ENCODE peak calls at places on chromosomes 11 and 22, in seven cellular contexts. N is neuronal stem cell; V is activated CD4-positive, alpha-beta T cell treated with anti-CD3 and anti-CD28 coated beads, Interleukin-2, amount 50 U/mL, for 24 hours; J is DMS153; B is body of pancreas; F is T follicular helper cell; S is Panc1. A is an unnamed sample.

GRCh38 chr22:44409691-44410316 is 88.2 kb downstream of the RTL6 start:
- DNase-seq in N (no peak), V (no peak), J (no peak), B (no peak), F (no peak), S (no peak), A (no peak)

GRCh38 chr11:17730608-17731462 is 3.7 kb upstream of the KCNC1 start:
- DNase-seq in N (peak; percentile 76), V (peak; percentile 38), J (peak; percentile 90), B (peak; percentile 92), F (peak; percentile 25), S (peak; percentile 57), A (peak; percentile 70)

GRCh38 chr11:2930705-2931415 is 1.6 kb upstream of the PHLDA2 start:
- DNase-seq in N (peak; percentile 24), V (no peak), J (peak; percentile 58), B (peak; percentile 88), F (no peak), S (peak; percentile 82), A (peak; percentile 44)

GRCh38 chr11:62169448-62169847 is 20.6 kb upstream of the SCGB1D1 start:
- DNase-seq in N (no peak), V (no peak), J (no peak), B (no peak), F (no peak), S (no peak), A (no peak)

GRCh38 chr11:126578021-126578420 is 222.5 kb downstream of the ST3GAL4 start:
- DNase-seq in N (no peak), V (no peak), J (no peak), B (no peak), F (no peak), S (no peak), A (no peak)

GRCh38 chr11:118170231-118170630 is 6.2 kb downstream of the SCN2B start:
- DNase-seq in N (no peak), V (no peak), J (no peak), B (no peak), F (no peak), S (no peak), A (no peak)

GRCh38 chr11:44140805-44141204 is 45.3 kb downstream of the EXT2 start:
- DNase-seq in N (no peak), V (no peak), J (no peak), B (no peak), F (no peak), S (no peak), A (no peak)

GRCh38 chr11:20000393-20001134 is 159.7 kb downstream of the DBX1 start:
- DNase-seq in N (peak; percentile 87), V (no peak), J (peak; percentile 97), B (no peak), F (no peak), S (no peak), A (no peak)

GRCh38 chr11:19374189-19374588 is 133.4 kb upstream of the E2F8 start:
- DNase-seq in N (no peak), V (no peak), J (no peak), B (no peak), F (no peak), S (no peak), A (no peak)

GRCh38 chr11:35083181-35084061 is 55.5 kb upstream of the CD44 start:
- DNase-seq in N (no peak), V (peak; percentile 66), J (no peak), B (peak; percentile 38), F (peak; percentile 68), S (peak; percentile 47), A (peak; percentile 74)

GRCh38 chr11:17914957-17915356 is 97.9 kb downstream of the SERGEF start:
- DNase-seq in N (no peak), V (no peak), J (no peak), B (no peak), F (no peak), S (no peak), A (no peak)

GRCh38 chr22:28188480-28188879 is 269.4 kb upstream of the PITPNB start:
- DNase-seq in N (peak; percentile 24), V (no peak), J (no peak), B (no peak), F (no peak), S (no peak), A (no peak)

GRCh38 chr11:75632450-75632849 is 36.4 kb downstream of the MAP6 start:
- DNase-seq in N (no peak), V (no peak), J (no peak), B (no peak), F (no peak), S (no peak), A (no peak)

GRCh38 chr22:39967996-39968968 is 8.1 kb downstream of the TMA7B start:
- DNase-seq in N (peak; percentile 41), V (no peak), J (no peak), B (peak; percentile 38), F (no peak), S (no peak), A (no peak)

GRCh38 chr11:3156661-3157311 is 8.3 kb downstream of the OSBPL5 start:
- DNase-seq in N (no peak), V (no peak), J (no peak), B (no peak), F (no peak), S (no peak), A (no peak)

GRCh38 chr11:115709297-115709696 is 205.1 kb upstream of the CADM1 start:
- DNase-seq in N (no peak), V (no peak), J (no peak), B (no peak), F (no peak), S (no peak), A (no peak)

GRCh38 chr11:19419021-19419750 is 178.4 kb upstream of the E2F8 start:
- DNase-seq in N (no peak), V (no peak), J (no peak), B (no peak), F (no peak), S (no peak), A (no peak)

GRCh38 chr11:2685051-2685450 is 14.7 kb downstream of the KCNQ1OT1 start:
- DNase-seq in N (no peak), V (no peak), J (no peak), B (no peak), F (no peak), S (no peak), A (no peak)

GRCh38 chr22:29831958-29832357 is 6.1 kb downstream of the ASCC2 start:
- DNase-seq in N (no peak), V (no peak), J (no peak), B (no peak), F (no peak), S (no peak), A (no peak)

GRCh38 chr22:46576556-46577351 is 39.3 kb upstream of the CELSR1 start:
- DNase-seq in N (peak; percentile 55), V (peak; percentile 35), J (no peak), B (peak; percentile 54), F (peak; percentile 43), S (no peak), A (peak; percentile 53)

GRCh38 chr11:134382830-134383229 is 29.2 kb downstream of the B3GAT1 start:
- DNase-seq in N (no peak), V (no peak), J (no peak), B (no peak), F (no peak), S (no peak), A (no peak)

GRCh38 chr22:49460662-49461371 is 366.9 kb downstream of the BRD1 start:
- DNase-seq in N (no peak), V (no peak), J (no peak), B (no peak), F (no peak), S (no peak), A (no peak)

GRCh38 chr11:65180877-65181568 is 705 bp upstream of the CAPN1 start:
- DNase-seq in N (peak; percentile 78), V (peak; percentile 23), J (no peak), B (peak; percentile 73), F (peak; percentile 35), S (no peak), A (peak; percentile 63)

GRCh38 chr11:88683024-88683423 is 345.5 kb upstream of the CTSC start:
- DNase-seq in N (peak; percentile 4), V (no peak), J (no peak), B (no peak), F (no peak), S (no peak), A (no peak)

GRCh38 chr11:26622201-26622600 is 50.1 kb upstream of the MUC15 start:
- DNase-seq in N (no peak), V (no peak), J (no peak), B (no peak), F (no peak), S (no peak), A (no peak)

GRCh38 chr11:94477644-94478043 is 16.0 kb downstream of the MRE11 start:
- DNase-seq in N (no peak), V (no peak), J (no peak), B (no peak), F (no peak), S (no peak), A (no peak)

GRCh38 chr11:68214173-68215086 is 1.3 kb upstream of the KMT5B start:
- DNase-seq in N (no peak), V (no peak), J (no peak), B (peak; percentile 43), F (no peak), S (no peak), A (no peak)

GRCh38 chr22:36073476-36073875 is 44.9 kb upstream of the RBFOX2 start:
- DNase-seq in N (no peak), V (no peak), J (no peak), B (no peak), F (no peak), S (no peak), A (no peak)

GRCh38 chr22:45529966-45530575 is 27.4 kb downstream of the FBLN1 start:
- DNase-seq in N (no peak), V (no peak), J (no peak), B (no peak), F (no peak), S (no peak), A (no peak)

GRCh38 chr11:12725863-12726666 is 51.8 kb downstream of the TEAD1 start:
- DNase-seq in N (no peak), V (no peak), J (no peak), B (no peak), F (no peak), S (no peak), A (no peak)

GRCh38 chr11:8983552-8983951 is 19.3 kb upstream of the TMEM9B start:
- DNase-seq in N (no peak), V (no peak), J (no peak), B (no peak), F (no peak), S (no peak), A (no peak)

GRCh38 chr11:72314199-72314598 is 70.2 kb upstream of the PHOX2A start:
- DNase-seq in N (no peak), V (no peak), J (no peak), B (no peak), F (no peak), S (no peak), A (no peak)

GRCh38 chr22:29883831-29884139 is 811 bp downstream of the MTMR3 start:
- DNase-seq in N (no peak), V (no peak), J (no peak), B (no peak), F (no peak), S (no peak), A (no peak)